ENCODE peak calls at places on chromosomes 16 and 17, in eight cellular contexts. O is tibial nerve, X is mesothelial cell of epicardium, L is Caco-2, K is upper lobe of left lung, J is GM06990, D is cardiac fibroblast, H is Peyer's patch. Y is an unnamed sample.

GRCh38 chr17:32558997-32559650 is 72.3 kb downstream of the CDK5R1 start:
- DNase-seq in J (peak), D (no peak), L (no peak), K (no peak), O (no peak), H (no peak), X (no peak), Y (no peak)

GRCh38 chr17:21280081-21280518 is 4.4 kb upstream of the MAP2K3 start:
- DNase-seq in H (peak), D (peak), J (peak), O (peak), X (peak), L (peak), K (peak), Y (peak)

GRCh38 chr17:73013299-73013698 is 79.2 kb downstream of the SLC39A11 start:
- DNase-seq in K (no peak), D (no peak), O (no peak), J (no peak), H (no peak), X (no peak), L (no peak), Y (no peak)

GRCh38 chr16:25065899-25066298 is 45.6 kb upstream of the LCMT1 start:
- DNase-seq in X (no peak), L (peak), H (peak), O (no peak), J (peak), K (no peak), D (no peak), Y (no peak)

GRCh38 chr17:75364078-75364477 is 41.4 kb downstream of the GRB2 start:
- DNase-seq in X (no peak), D (peak), K (no peak), O (no peak), H (no peak), L (no peak), J (no peak), Y (no peak)

GRCh38 chr17:19544366-19544765 is 10.7 kb downstream of the SLC47A1 start:
- DNase-seq in L (no peak), K (no peak), D (no peak), O (no peak), J (no peak), H (no peak), X (no peak), Y (no peak)

GRCh38 chr17:81020767-81021497 is 14.0 kb upstream of the BAIAP2 start:
- DNase-seq in J (no peak), L (no peak), D (peak), K (peak), X (no peak), H (no peak), O (no peak), Y (no peak)

GRCh38 chr16:58883131-58883530 is 149.0 kb upstream of the GOT2 start:
- DNase-seq in H (no peak), K (no peak), L (no peak), J (no peak), D (no peak), X (no peak), O (no peak), Y (no peak)

GRCh38 chr17:33403194-33403593 is 110.1 kb upstream of the ASIC2 start:
- DNase-seq in L (no peak), X (no peak), O (no peak), H (no peak), K (no peak), D (no peak), J (no peak), Y (no peak)

GRCh38 chr16:57998484-57998883 is 2.0 kb downstream of the ZNF319 start:
- DNase-seq in J (no peak), H (peak), L (no peak), K (peak), O (no peak), D (peak), X (no peak), Y (no peak)

GRCh38 chr17:2215616-2216364 is 87.8 kb downstream of the SMG6 start:
- DNase-seq in L (no peak), X (peak), J (peak), H (peak), O (peak), K (peak), D (peak), Y (no peak)

GRCh38 chr16:46896314-46896968 is 12.3 kb downstream of the GPT2 start:
- DNase-seq in O (no peak), J (no peak), K (no peak), H (no peak), L (no peak), X (no peak), D (no peak), Y (no peak)

GRCh38 chr17:72444517-72445054 is 323.8 kb downstream of the SOX9 start:
- DNase-seq in H (no peak), D (no peak), O (no peak), X (no peak), J (no peak), L (no peak), K (no peak), Y (no peak)

GRCh38 chr17:1059131-1059795 is 62.3 kb downstream of the TIMM22 start:
- DNase-seq in K (no peak), H (no peak), L (no peak), D (no peak), J (no peak), X (no peak), O (no peak), Y (no peak)

GRCh38 chr16:52581530-52581929 is 34.6 kb upstream of the TOX3 start:
- DNase-seq in L (peak), O (no peak), H (no peak), D (no peak), K (no peak), J (no peak), X (no peak), Y (no peak)
- TF ChIP-seq CTCF in L (peak), O (no peak), H (no peak), D (no peak), K (no peak), J (no peak), X (no peak), Y (no peak)

GRCh38 chr16:81582655-81583441 is 138.2 kb downstream of the CMIP start:
- DNase-seq in X (no peak), D (no peak), O (no peak), L (peak), H (peak), J (no peak), K (no peak), Y (no peak)
- TF ChIP-seq CTCF in X (no peak), D (no peak), O (peak), L (peak), H (no peak), J (no peak), K (no peak), Y (no peak)

GRCh38 chr17:65918450-65918849 is 273.5 kb downstream of the CEP112 start:
- DNase-seq in J (no peak), O (no peak), D (peak), H (no peak), K (no peak), L (no peak), X (no peak), Y (no peak)

GRCh38 chr17:65917560-65917959 is 274.4 kb downstream of the CEP112 start:
- DNase-seq in K (no peak), O (no peak), L (no peak), H (no peak), D (no peak), X (no peak), J (no peak), Y (no peak)

GRCh38 chr17:65916425-65916824 is 275.5 kb downstream of the CEP112 start:
- DNase-seq in L (no peak), K (no peak), D (no peak), J (no peak), O (no peak), H (no peak), X (no peak), Y (no peak)

GRCh38 chr17:65920996-65921395 is 270.9 kb downstream of the CEP112 start:
- DNase-seq in X (no peak), J (no peak), K (no peak), O (no peak), D (no peak), L (no peak), H (no peak), Y (no peak)

GRCh38 chr17:65918921-65919546 is 272.9 kb downstream of the CEP112 start:
- DNase-seq in K (no peak), O (no peak), H (no peak), J (no peak), D (peak), X (no peak), L (peak), Y (no peak)
- TF ChIP-seq CTCF in K (no peak), O (no peak), H (no peak), J (peak), D (peak), X (no peak), L (peak), Y (peak)

GRCh38 chr17:27492470-27492869 is 36.2 kb downstream of the KSR1 start:
- DNase-seq in O (no peak), H (no peak), X (no peak), D (no peak), L (no peak), J (no peak), K (no peak), Y (no peak)

GRCh38 chr17:27493088-27493487 is 36.8 kb downstream of the KSR1 start:
- DNase-seq in O (no peak), H (no peak), K (no peak), X (no peak), J (no peak), D (no peak), L (no peak), Y (no peak)

GRCh38 chr17:27495460-27495859 is 39.2 kb downstream of the KSR1 start:
- DNase-seq in H (no peak), O (no peak), K (no peak), D (no peak), L (no peak), J (no peak), X (no peak), Y (no peak)

GRCh38 chr17:27496005-27496404 is 39.8 kb downstream of the KSR1 start:
- DNase-seq in H (no peak), L (no peak), D (no peak), K (no peak), O (no peak), J (no peak), X (no peak), Y (no peak)

GRCh38 chr17:27494192-27495091 is 38.2 kb downstream of the KSR1 start:
- DNase-seq in O (peak), L (peak), K (peak), D (peak), X (no peak), J (no peak), H (peak), Y (no peak)
- TF ChIP-seq CTCF in O (peak), L (peak), K (peak), D (peak), X (no peak), J (no peak), H (peak), Y (peak)

Y was measured in osteocyte.